ENCODE peak calls at places on chromosomes 3 and 15, in four cellular contexts. G is gastrocnemius medialis, E is uterus, S is body of pancreas. T is an unnamed sample. For H3K4me1, the result is how much of the 10 kb centered on the place peaks cover.

GRCh38 chr3:162111861-162112260 is 615.3 kb downstream of the OTOL1 start:
- DNase-seq in S (no peak), G (no peak), E (no peak), T (no peak)

GRCh38 chr3:152574461-152575079 is 260.4 kb upstream of the P2RY1 start:
- DNase-seq in G (peak), S (peak), E (peak), T (no peak)

GRCh38 chr15:77859491-77860060 is 217.9 kb downstream of the TBC1D2B start:
- DNase-seq in G (no peak), S (peak), E (no peak), T (peak)

GRCh38 chr15:33028495-33028894 is 166.0 kb downstream of the FMN1 start:
- DNase-seq in S (no peak), G (no peak), E (no peak), T (no peak)

GRCh38 chr3:126481808-126482502 is 6.3 kb upstream of the ZXDC start:
- DNase-seq in E (no peak), G (no peak), S (peak), T (peak)

GRCh38 chr3:155313303-155313702 is 19.8 kb upstream of the STRIT1 start:
- DNase-seq in E (no peak), G (no peak), S (no peak), T (no peak)

GRCh38 chr3:66423791-66424190 is 77.0 kb downstream of the LRIG1 start:
- DNase-seq in G (no peak), S (no peak), E (peak), T (no peak)

GRCh38 chr15:33968224-33968623 is at the start of gene CHRM5:
- DNase-seq in G (no peak), E (no peak), S (no peak), T (no peak)

GRCh38 chr15:65682404-65682911 is 60.7 kb downstream of the SLC24A1 start:
- DNase-seq in G (no peak), E (no peak), S (no peak), T (no peak)

DNA sequence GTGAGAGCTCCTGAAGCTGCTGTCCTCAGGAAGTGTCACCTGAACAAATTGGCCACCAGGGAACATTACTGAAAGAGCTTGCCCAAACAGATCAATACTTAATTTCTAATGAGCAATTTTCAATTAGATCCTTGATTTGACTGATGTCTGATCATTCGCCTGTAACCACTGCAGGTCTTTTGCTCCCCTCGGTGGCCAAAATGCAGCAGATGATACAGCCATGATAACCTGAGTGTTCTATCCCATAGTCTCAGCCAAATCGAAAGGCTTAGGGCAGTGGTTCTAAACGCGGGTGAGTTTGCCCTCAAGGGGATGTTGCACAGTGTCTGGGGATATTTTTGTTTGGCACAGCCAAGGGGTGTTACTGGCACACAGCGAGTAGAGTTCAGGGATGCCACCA is 57.7 kb upstream of the MEX3B start:
- DNase-seq in S (no peak), G (no peak), E (no peak), T (no peak)
- TF ChIP-seq CTCF in S (no peak), G (no peak), E (no peak), T (no peak)

GRCh38 chr15:52716536-52716935 is 37.3 kb upstream of the ATOSA start:
- DNase-seq in E (no peak), S (no peak), G (no peak), T (no peak)

GRCh38 chr15:52718551-52718950 is 39.4 kb upstream of the ATOSA start:
- DNase-seq in E (no peak), S (no peak), G (no peak), T (no peak)

GRCh38 chr15:52714968-52715367 is 35.8 kb upstream of the ATOSA start:
- DNase-seq in S (no peak), E (no peak), G (no peak), T (no peak)

GRCh38 chr15:52717924-52718323 is 38.7 kb upstream of the ATOSA start:
- DNase-seq in S (no peak), G (no peak), E (no peak), T (no peak)
- H3K4me1 ChIP-seq in S (under half), G (under half), E (under half), T (under half)

GRCh38 chr3:123198352-123198751 is 3.4 kb upstream of the SEC22A start:
- DNase-seq in G (no peak), S (no peak), E (no peak), T (no peak)

GRCh38 chr3:123201557-123202427 is at the start of gene SEC22A:
- DNase-seq in E (peak), S (peak), G (peak), T (peak)

GRCh38 chr3:123201223-123201556 is 553 bp upstream of the SEC22A start:
- DNase-seq in E (no peak), G (no peak), S (no peak), T (no peak)

DNA sequence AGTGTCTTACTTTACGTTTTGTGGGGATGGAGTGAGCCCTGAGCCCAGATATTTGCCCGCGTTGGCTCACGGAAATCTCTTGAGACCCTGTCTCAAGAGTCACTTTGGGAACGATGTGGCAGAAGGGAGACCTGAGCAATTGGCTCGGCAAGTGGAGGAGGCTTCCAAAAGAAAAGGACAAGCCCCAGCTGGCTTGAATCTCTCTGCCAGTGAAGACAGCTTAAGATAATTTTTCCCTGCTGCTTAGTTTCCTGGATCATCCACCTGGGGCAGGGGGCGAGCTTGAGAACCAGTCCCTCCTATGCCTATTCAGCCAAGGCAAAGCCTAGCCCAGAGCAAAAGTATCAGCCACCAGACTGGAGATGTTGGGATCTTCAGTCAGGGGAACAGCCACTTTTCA is 708 bp downstream of the SEC22A start:
- DNase-seq in E (peak), S (peak), G (no peak), T (no peak)
- TF ChIP-seq CTCF in E (no peak), S (no peak), G (no peak), T (no peak)

GRCh38 chr3:25663324-25664065 is 1.2 kb downstream of the TOP2B start:
- DNase-seq in E (no peak), G (no peak), S (peak), T (peak)
- H3K4me1 ChIP-seq in E (under half), G (under half), S (under half), T (under half)

GRCh38 chr15:99440551-99441426 is 125.0 kb upstream of the MEF2A start:
- DNase-seq in E (no peak), G (no peak), S (no peak), T (no peak)
- TF ChIP-seq CTCF in E (no peak), G (no peak), S (no peak), T (no peak)

DNA sequence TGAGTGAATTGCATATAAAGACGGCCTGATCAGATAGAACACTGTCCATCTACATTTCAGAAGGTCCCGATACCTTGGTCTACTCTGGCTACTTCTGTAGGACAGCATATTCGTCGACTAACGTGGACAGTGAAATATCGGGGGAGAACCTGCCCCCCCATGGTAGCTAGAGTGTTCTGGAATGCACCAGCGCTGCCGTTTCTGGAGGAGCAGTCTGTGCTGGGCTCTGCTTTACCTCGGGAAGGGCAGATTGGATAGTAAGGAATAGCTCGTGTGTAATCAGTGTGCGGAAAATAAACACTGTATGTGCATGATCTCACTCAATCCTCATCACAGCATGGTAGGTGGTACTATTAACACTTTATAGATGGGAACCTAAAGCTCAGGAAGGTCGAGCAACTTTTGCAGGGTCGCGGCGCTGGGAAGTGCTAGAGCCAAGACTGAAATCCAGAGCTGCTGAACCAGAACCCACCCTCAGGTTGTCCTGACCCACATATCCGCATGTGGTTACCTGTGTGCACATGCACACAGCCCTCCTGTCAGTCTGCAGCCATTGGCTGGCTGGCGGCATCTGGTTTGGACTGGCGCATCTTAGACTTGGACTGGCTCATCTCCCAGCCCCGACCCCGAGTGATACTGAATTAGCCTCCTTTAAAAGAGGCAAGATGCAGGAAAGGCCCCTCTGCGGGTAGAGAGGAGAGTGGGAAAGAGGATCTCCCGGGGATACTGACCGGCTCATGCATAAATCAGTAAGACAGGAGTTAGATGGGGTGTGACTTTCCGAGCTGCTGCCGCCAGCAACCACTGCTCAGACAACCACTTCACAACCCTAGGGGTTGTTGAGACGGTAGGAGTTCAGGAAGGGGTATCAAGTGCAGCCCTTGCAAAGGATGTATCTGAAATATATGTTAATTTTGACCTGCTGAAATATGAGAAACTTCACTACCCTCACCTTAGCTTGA is 155.0 kb upstream of the BHLHE40 start:
- DNase-seq in G (no peak), E (no peak), S (no peak), T (no peak)
- H3K4me1 ChIP-seq in G (half or more), E (under half), S (under half), T (under half)

GRCh38 chr3:82163907-82164520 is 402.6 kb upstream of the GBE1 start:
- DNase-seq in S (no peak), E (no peak), G (no peak), T (no peak)
- TF ChIP-seq CTCF in S (no peak), E (no peak), G (no peak), T (no peak)

DNA sequence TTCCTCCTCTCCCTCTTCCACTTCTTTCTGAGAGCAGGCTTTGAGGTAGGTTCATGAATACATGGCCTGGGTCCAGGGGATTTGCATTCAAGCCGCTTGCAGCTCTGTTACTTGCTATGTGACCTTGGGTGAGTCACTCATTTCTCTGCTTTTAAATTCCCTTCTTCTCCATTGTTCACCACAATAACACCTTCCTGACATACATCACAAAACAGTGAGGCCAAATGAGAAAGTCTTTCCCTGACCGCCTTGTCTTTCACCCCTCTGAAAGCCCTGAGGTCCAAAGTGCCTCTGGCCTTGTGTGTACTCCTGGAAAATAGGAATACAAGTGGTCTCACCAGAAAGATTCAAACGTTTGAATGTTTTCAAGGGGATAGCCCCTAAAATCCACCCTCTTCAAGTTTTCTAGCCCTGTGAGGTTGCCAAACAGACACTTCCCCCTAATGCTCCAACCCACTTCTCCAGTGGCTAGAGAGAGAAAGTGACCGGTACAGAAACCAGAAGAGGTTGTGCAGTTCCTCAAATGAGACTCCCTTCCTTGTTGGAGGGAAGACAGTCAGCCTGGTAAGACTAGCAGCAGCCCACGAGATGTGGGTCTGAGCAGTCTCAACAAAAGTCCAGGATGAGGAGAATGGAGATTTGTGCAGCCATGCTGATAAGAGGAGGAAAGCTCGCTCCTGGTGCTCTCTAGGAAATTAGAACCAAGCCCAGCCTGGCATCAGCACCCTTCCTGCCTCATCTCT is 222.9 kb upstream of the TPRG1 start:
- DNase-seq in E (peak), S (peak), G (peak), T (no peak)
- H3K4me1 ChIP-seq in E (under half), S (half or more), G (under half), T (under half)

GRCh38 chr3:98812851-98813374 is 49.8 kb downstream of the ST3GAL6 start:
- DNase-seq in E (no peak), G (no peak), S (no peak), T (no peak)
- TF ChIP-seq CTCF in E (peak), G (peak), S (peak), T (peak)

GRCh38 chr15:101621961-101622360 is 30.2 kb downstream of the TM2D3 start:
- DNase-seq in S (no peak), G (no peak), E (no peak), T (no peak)
- H3K4me1 ChIP-seq in S (under half), G (half or more), E (under half), T (under half)

T was measured in mucosa of descending colon.